ENCODE peak calls at places on chromosome 21, in seven cellular contexts. Z is ureter; R is stimulated activated CD8-positive, alpha-beta memory T cell treated with anti-CD3 and anti-CD28 coated beads, Interleukin-15, amount 100 ng/mL, for 24 hours; K is uterus; D is non-pigmented ciliary epithelial cell; Q is lower leg skin; E is cardiac septum. Y is an unnamed sample.

GRCh38 chr21:36517366-36518075 is 37.6 kb upstream of the CLDN14 start:
- DNase-seq in Z (no peak), R (no peak), K (no peak), D (no peak), Q (no peak), E (no peak), Y (no peak)

GRCh38 chr21:34965200-34966174 is 83.6 kb downstream of the RUNX1 start:
- DNase-seq in Z (no peak), R (no peak), K (no peak), D (peak; percentile 54), Q (no peak), E (no peak), Y (no peak)

GRCh38 chr21:35011681-35012080 is 37.4 kb downstream of the RUNX1 start:
- DNase-seq in Z (no peak), R (no peak), K (no peak), D (no peak), Q (no peak), E (no peak), Y (no peak)

GRCh38 chr21:42837421-42838211 is 41.7 kb downstream of the WDR4 start:
- DNase-seq in Z (no peak), R (no peak), K (peak; percentile 11), D (no peak), Q (no peak), E (peak; percentile 64), Y (no peak)

GRCh38 chr21:34372321-34372720 is 3.0 kb upstream of the SMIM11 start:
- DNase-seq in Z (no peak), R (no peak), K (no peak), D (no peak), Q (no peak), E (no peak), Y (no peak)

GRCh38 chr21:37565530-37566223 is 199.1 kb downstream of the DYRK1A start:
- DNase-seq in Z (peak; percentile 24), R (no peak), K (no peak), D (no peak), Q (no peak), E (no peak), Y (no peak)

GRCh38 chr21:34844924-34845238 is 176.1 kb downstream of the CLIC6 start:
- DNase-seq in Z (no peak), R (no peak), K (no peak), D (no peak), Q (no peak), E (no peak), Y (no peak)

GRCh38 chr21:26952274-26953066 is 14.4 kb downstream of the ADAMTS5 start:
- DNase-seq in Z (no peak), R (no peak), K (no peak), D (no peak), Q (no peak), E (no peak), Y (no peak)

GRCh38 chr21:36027352-36027751 is 33.0 kb downstream of the SETD4 start:
- DNase-seq in Z (no peak), R (no peak), K (no peak), D (no peak), Q (no peak), E (no peak), Y (no peak)

GRCh38 chr21:45373991-45374816 is 30.8 kb upstream of the COL18A1 start:
- DNase-seq in Z (no peak), R (no peak), K (peak; percentile 22), D (no peak), Q (no peak), E (no peak), Y (no peak)

GRCh38 chr21:32544697-32545096 is 40.6 kb downstream of the TCP10L start:
- DNase-seq in Z (no peak), R (no peak), K (no peak), D (no peak), Q (no peak), E (no peak), Y (no peak)

GRCh38 chr21:30101967-30102366 is 64.6 kb downstream of the CLDN17 start:
- DNase-seq in Z (no peak), R (no peak), K (no peak), D (no peak), Q (no peak), E (no peak), Y (no peak)